ENCODE peak calls at places on chromosomes 4 and X, in five cellular contexts. Z, N, V, X and C are unnamed samples.

GRCh38 chr4:86755388-86755787 is 93.8 kb downstream of the SLC10A6 start:
- DNase-seq in X (no peak), V (no peak), Z (no peak), N (no peak), C (no peak)

GRCh38 chr4:122045533-122045932 is 93.7 kb upstream of the TRPC3 start:
- DNase-seq in N (peak; percentile 94), Z (no peak), V (no peak), X (no peak), C (no peak)

GRCh38 chr4:87989765-87990164 is 14.3 kb downstream of the SPP1 start:
- DNase-seq in N (no peak), Z (no peak), V (no peak), X (no peak), C (no peak)

GRCh38 chr4:174222266-174222872 is 61.1 kb downstream of the FBXO8 start:
- DNase-seq in N (peak; percentile 17), V (no peak), X (peak; percentile 4), Z (no peak), C (no peak)

GRCh38 chr4:79673321-79673720 is 265.3 kb upstream of the GK2 start:
- DNase-seq in X (no peak), Z (no peak), V (no peak), N (no peak), C (no peak)

GRCh38 chr4:85968945-85969830 is 390.7 kb downstream of the MAPK10 start:
- DNase-seq in Z (no peak), X (peak; percentile 65), N (peak; percentile 67), V (no peak), C (no peak)

GRCh38 chr4:144174401-144175067 is 34.0 kb upstream of the GYPA start:
- DNase-seq in N (peak; percentile 60), X (peak; percentile 2), V (peak; percentile 7), Z (no peak), C (no peak)

GRCh38 chr4:79862842-79863241 is 210.2 kb downstream of the ANTXR2 start:
- DNase-seq in X (no peak), V (no peak), Z (no peak), N (no peak), C (no peak)

GRCh38 chr4:101103381-101104142 is 243.8 kb downstream of the PPP3CA start:
- DNase-seq in V (no peak), Z (no peak), N (peak; percentile 9), X (no peak), C (no peak)

GRCh38 chr4:187064033-187064432 is 340.4 kb upstream of the FAT1 start:
- DNase-seq in X (no peak), Z (no peak), V (no peak), N (no peak), C (no peak)

GRCh38 chr4:137514401-137515116 is 17.7 kb downstream of the PCDH18 start:
- DNase-seq in X (no peak), N (peak; percentile 69), V (no peak), Z (no peak), C (no peak)

GRCh38 chr4:163988391-163988790 is 493.9 kb downstream of the TMA16 start:
- DNase-seq in V (no peak), Z (no peak), X (no peak), N (no peak), C (no peak)

GRCh38 chr4:117225441-117225840 is 140.1 kb upstream of the TRAM1L1 start:
- DNase-seq in X (no peak), N (no peak), Z (no peak), V (no peak), C (no peak)

GRCh38 chr4:84691170-84691691 is 108.3 kb downstream of the CDS1 start:
- DNase-seq in N (peak; percentile 91), Z (no peak), X (no peak), V (no peak), C (no peak)

GRCh38 chr4:182828678-182829025 is 88.5 kb downstream of the DCTD start:
- DNase-seq in N (no peak), V (no peak), X (peak; percentile 17), Z (no peak), C (no peak)

GRCh38 chr4:144645102-144645469 is 870 bp upstream of the HHIP start:
- DNase-seq in X (no peak), V (no peak), N (no peak), Z (peak; percentile 32), C (no peak)

GRCh38 chr4:56804551-56804950 is 16.9 kb downstream of the SPINK2 start:
- DNase-seq in Z (no peak), X (no peak), V (no peak), N (peak; percentile 60), C (no peak)

GRCh38 chr4:64718091-64718490 is 308.8 kb upstream of the TECRL start:
- DNase-seq in V (no peak), N (no peak), Z (no peak), X (no peak), C (no peak)

GRCh38 chr4:101987623-101988243 is 197.2 kb downstream of the BANK1 start:
- DNase-seq in V (no peak), Z (no peak), N (no peak), X (no peak), C (no peak)

GRCh38 chr4:95761441-95761840 is 78.5 kb upstream of the PDHA2 start:
- DNase-seq in N (no peak), V (no peak), Z (no peak), X (no peak), C (no peak)

GRCh38 chr4:8666581-8666980 is 74.0 kb downstream of the CPZ start:
- DNase-seq in V (no peak), X (no peak), Z (no peak), N (no peak), C (no peak)

GRCh38 chr4:25977397-25978170 is 63.6 kb downstream of the SMIM20 start:
- DNase-seq in Z (no peak), X (peak; percentile 65), V (no peak), N (no peak), C (no peak)

GRCh38 chr4:184216436-184217004 is 1.2 kb downstream of the ENPP6 start:
- DNase-seq in Z (no peak), V (no peak), X (no peak), N (no peak), C (no peak)

GRCh38 chr4:86338521-86338920 is 21.3 kb downstream of the MAPK10 start:
- DNase-seq in V (no peak), X (no peak), N (no peak), Z (no peak), C (no peak)

GRCh38 chrX:13059676-13060499 is 15.5 kb upstream of the FAM9C start:
- DNase-seq in X (no peak), N (peak; percentile 27), V (no peak), Z (no peak), C (no peak)

GRCh38 chr4:139734201-139734874 is 68.7 kb downstream of the MGST2 start:
- DNase-seq in X (peak; percentile 25), Z (no peak), V (no peak), N (peak; percentile 80), C (no peak)

GRCh38 chr4:89765966-89766365 is 71.0 kb downstream of the SNCA start:
- DNase-seq in V (no peak), Z (no peak), X (no peak), N (peak; percentile 79), C (no peak)

GRCh38 chrX:124086411-124086810 is 124.9 kb downstream of the STAG2 start:
- DNase-seq in X (no peak), V (peak; percentile 26), N (no peak), Z (no peak), C (no peak)

GRCh38 chr4:33323393-33323792 is 2603.2 kb downstream of the PCDH7 start:
- DNase-seq in N (no peak), V (no peak), Z (no peak), X (no peak), C (no peak)